ENCODE peak calls at places on chromosomes 12 and 14, in nine cellular contexts. One of them, this sample, is unnamed. For H3K27me3 and H3K4me1, the result is how much of the 10 kb centered on the place peaks cover.

GRCh38 chr12:6834873-6835272 is 5.9 kb upstream of the GNB3 start:
- DNase-seq in right lobe of liver: no peak
- DNase-seq in small intestine: no peak
- DNase-seq in body of pancreas: no peak
- DNase-seq in sigmoid colon: no peak
- DNase-seq in left ventricle myocardium inferior: no peak
- DNase-seq in CD4-positive, CD25-positive, alpha-beta regulatory T cell: no peak
- DNase-seq in neuronal stem cell: no peak
- DNase-seq in GM23338: no peak
- DNase-seq in this sample: no peak

GRCh38 chr14:89139404-89140247 is 277.4 kb downstream of the FOXN3 start:
- DNase-seq in right lobe of liver: no peak
- DNase-seq in small intestine: no peak
- DNase-seq in body of pancreas: no peak
- DNase-seq in sigmoid colon: no peak
- DNase-seq in left ventricle myocardium inferior: no peak
- DNase-seq in CD4-positive, CD25-positive, alpha-beta regulatory T cell: no peak
- DNase-seq in neuronal stem cell: no peak
- DNase-seq in GM23338: peak
- DNase-seq in this sample: no peak

GRCh38 chr14:22588419-22589095 is 467 bp downstream of the DAD1 start:
- DNase-seq in right lobe of liver: no peak
- DNase-seq in small intestine: no peak
- DNase-seq in body of pancreas: no peak
- DNase-seq in sigmoid colon: no peak
- DNase-seq in left ventricle myocardium inferior: no peak
- DNase-seq in CD4-positive, CD25-positive, alpha-beta regulatory T cell: no peak
- DNase-seq in neuronal stem cell: no peak
- DNase-seq in GM23338: no peak
- DNase-seq in this sample: no peak

GRCh38 chr12:67477682-67478265 is 170.8 kb upstream of the DYRK2 start:
- DNase-seq in right lobe of liver: no peak
- DNase-seq in small intestine: no peak
- DNase-seq in body of pancreas: no peak
- DNase-seq in sigmoid colon: no peak
- DNase-seq in left ventricle myocardium inferior: no peak
- DNase-seq in CD4-positive, CD25-positive, alpha-beta regulatory T cell: no peak
- DNase-seq in neuronal stem cell: no peak
- DNase-seq in GM23338: no peak
- DNase-seq in this sample: no peak

GRCh38 chr12:18703916-18704315 is 33.9 kb downstream of the PLCZ1 start:
- DNase-seq in right lobe of liver: no peak
- DNase-seq in small intestine: no peak
- DNase-seq in body of pancreas: no peak
- DNase-seq in sigmoid colon: no peak
- DNase-seq in left ventricle myocardium inferior: no peak
- DNase-seq in CD4-positive, CD25-positive, alpha-beta regulatory T cell: no peak
- DNase-seq in neuronal stem cell: no peak
- DNase-seq in GM23338: peak
- DNase-seq in this sample: no peak

GRCh38 chr12:57621497-57622292 is 10.5 kb downstream of the ARHGEF25 start:
- DNase-seq in right lobe of liver: no peak
- DNase-seq in small intestine: peak
- DNase-seq in body of pancreas: peak
- DNase-seq in sigmoid colon: peak
- DNase-seq in left ventricle myocardium inferior: peak
- DNase-seq in CD4-positive, CD25-positive, alpha-beta regulatory T cell: no peak
- DNase-seq in neuronal stem cell: no peak
- DNase-seq in GM23338: peak
- DNase-seq in this sample: peak

GRCh38 chr12:3446235-3446634 is 44.8 kb upstream of the PRMT8 start:
- DNase-seq in right lobe of liver: no peak
- DNase-seq in small intestine: no peak
- DNase-seq in body of pancreas: no peak
- DNase-seq in sigmoid colon: no peak
- DNase-seq in left ventricle myocardium inferior: no peak
- DNase-seq in CD4-positive, CD25-positive, alpha-beta regulatory T cell: no peak
- DNase-seq in neuronal stem cell: no peak
- DNase-seq in GM23338: no peak
- DNase-seq in this sample: no peak

GRCh38 chr12:98420403-98420800 is 95.0 kb upstream of the TMPO start:
- DNase-seq in right lobe of liver: no peak
- DNase-seq in small intestine: peak
- DNase-seq in body of pancreas: no peak
- DNase-seq in sigmoid colon: no peak
- DNase-seq in left ventricle myocardium inferior: no peak
- DNase-seq in CD4-positive, CD25-positive, alpha-beta regulatory T cell: no peak
- DNase-seq in neuronal stem cell: no peak
- DNase-seq in GM23338: no peak
- DNase-seq in this sample: no peak

GRCh38 chr14:99636487-99636886 is 8.4 kb upstream of the HHIPL1 start:
- DNase-seq in right lobe of liver: no peak
- DNase-seq in small intestine: no peak
- DNase-seq in body of pancreas: no peak
- DNase-seq in sigmoid colon: no peak
- DNase-seq in left ventricle myocardium inferior: no peak
- DNase-seq in CD4-positive, CD25-positive, alpha-beta regulatory T cell: no peak
- DNase-seq in neuronal stem cell: no peak
- DNase-seq in GM23338: no peak
- DNase-seq in this sample: no peak

GRCh38 chr12:97465012-97465345 is 2.4 kb downstream of the RMST start:
- DNase-seq in right lobe of liver: no peak
- DNase-seq in small intestine: no peak
- DNase-seq in body of pancreas: no peak
- DNase-seq in sigmoid colon: no peak
- DNase-seq in left ventricle myocardium inferior: no peak
- DNase-seq in CD4-positive, CD25-positive, alpha-beta regulatory T cell: no peak
- DNase-seq in neuronal stem cell: no peak
- DNase-seq in GM23338: peak
- DNase-seq in this sample: no peak

GRCh38 chr14:37594238-37594915 is 672 bp downstream of the FOXA1 start:
- DNase-seq in right lobe of liver: peak
- DNase-seq in small intestine: peak
- DNase-seq in body of pancreas: peak
- DNase-seq in sigmoid colon: no peak
- DNase-seq in left ventricle myocardium inferior: no peak
- DNase-seq in CD4-positive, CD25-positive, alpha-beta regulatory T cell: peak
- DNase-seq in neuronal stem cell: peak
- DNase-seq in GM23338: peak
- DNase-seq in this sample: no peak

GRCh38 chr12:44847888-44848770 is 28.0 kb downstream of the NELL2 start:
- DNase-seq in right lobe of liver: no peak
- DNase-seq in small intestine: peak
- DNase-seq in body of pancreas: no peak
- DNase-seq in sigmoid colon: no peak
- DNase-seq in left ventricle myocardium inferior: no peak
- DNase-seq in CD4-positive, CD25-positive, alpha-beta regulatory T cell: peak
- DNase-seq in neuronal stem cell: no peak
- DNase-seq in GM23338: no peak
- DNase-seq in this sample: no peak

GRCh38 chr14:44833376-44833775 is 128.4 kb downstream of the KLHL28 start:
- DNase-seq in right lobe of liver: no peak
- DNase-seq in small intestine: no peak
- DNase-seq in body of pancreas: no peak
- DNase-seq in sigmoid colon: no peak
- DNase-seq in left ventricle myocardium inferior: no peak
- DNase-seq in CD4-positive, CD25-positive, alpha-beta regulatory T cell: no peak
- DNase-seq in neuronal stem cell: no peak
- DNase-seq in GM23338: no peak
- DNase-seq in this sample: no peak

GRCh38 chr12:49091056-49091835 is 3.4 kb downstream of the DHH start:
- DNase-seq in right lobe of liver: no peak
- DNase-seq in small intestine: no peak
- DNase-seq in body of pancreas: no peak
- DNase-seq in sigmoid colon: no peak
- DNase-seq in left ventricle myocardium inferior: no peak
- DNase-seq in CD4-positive, CD25-positive, alpha-beta regulatory T cell: no peak
- DNase-seq in neuronal stem cell: no peak
- DNase-seq in GM23338: peak
- DNase-seq in this sample: no peak

GRCh38 chr14:79567306-79567705 is 644.0 kb downstream of the DIO2 start:
- DNase-seq in right lobe of liver: no peak
- DNase-seq in small intestine: no peak
- DNase-seq in body of pancreas: no peak
- DNase-seq in sigmoid colon: no peak
- DNase-seq in left ventricle myocardium inferior: no peak
- DNase-seq in CD4-positive, CD25-positive, alpha-beta regulatory T cell: no peak
- DNase-seq in neuronal stem cell: no peak
- DNase-seq in GM23338: no peak
- DNase-seq in this sample: no peak

GRCh38 chr14:22071001-22071400 is 397.4 kb upstream of the OR4E1 start:
- DNase-seq in right lobe of liver: no peak
- DNase-seq in small intestine: peak
- DNase-seq in body of pancreas: peak
- DNase-seq in sigmoid colon: no peak
- DNase-seq in left ventricle myocardium inferior: no peak
- DNase-seq in CD4-positive, CD25-positive, alpha-beta regulatory T cell: peak
- DNase-seq in neuronal stem cell: no peak
- DNase-seq in GM23338: no peak
- DNase-seq in this sample: no peak

GRCh38 chr12:14443531-14443930 is 78.0 kb downstream of the ATF7IP start:
- DNase-seq in right lobe of liver: no peak
- DNase-seq in small intestine: no peak
- DNase-seq in body of pancreas: no peak
- DNase-seq in sigmoid colon: no peak
- DNase-seq in left ventricle myocardium inferior: no peak
- DNase-seq in CD4-positive, CD25-positive, alpha-beta regulatory T cell: no peak
- DNase-seq in neuronal stem cell: no peak
- DNase-seq in GM23338: no peak
- DNase-seq in this sample: no peak

GRCh38 chr12:1933342-1933992 is 15.0 kb upstream of the CACNA2D4 start:
- DNase-seq in right lobe of liver: peak
- DNase-seq in small intestine: no peak
- DNase-seq in body of pancreas: no peak
- DNase-seq in sigmoid colon: peak
- DNase-seq in left ventricle myocardium inferior: no peak
- DNase-seq in CD4-positive, CD25-positive, alpha-beta regulatory T cell: no peak
- DNase-seq in neuronal stem cell: no peak
- DNase-seq in GM23338: no peak
- DNase-seq in this sample: no peak

GRCh38 chr14:94143239-94143638 is 13.8 kb upstream of the IFI27L2 start:
- DNase-seq in right lobe of liver: no peak
- DNase-seq in small intestine: no peak
- DNase-seq in body of pancreas: no peak
- DNase-seq in sigmoid colon: no peak
- DNase-seq in left ventricle myocardium inferior: no peak
- DNase-seq in CD4-positive, CD25-positive, alpha-beta regulatory T cell: peak
- DNase-seq in neuronal stem cell: no peak
- DNase-seq in GM23338: peak
- DNase-seq in this sample: no peak

GRCh38 chr14:55102141-55102547 is 26.9 kb upstream of the LGALS3 start:
- DNase-seq in right lobe of liver: peak
- DNase-seq in small intestine: peak
- DNase-seq in body of pancreas: peak
- DNase-seq in sigmoid colon: peak
- DNase-seq in left ventricle myocardium inferior: peak
- DNase-seq in CD4-positive, CD25-positive, alpha-beta regulatory T cell: peak
- DNase-seq in neuronal stem cell: no peak
- DNase-seq in GM23338: peak
- DNase-seq in this sample: peak

GRCh38 chr12:66596189-66596588 is 82.7 kb downstream of the GRIP1 start:
- DNase-seq in right lobe of liver: no peak
- DNase-seq in small intestine: no peak
- DNase-seq in body of pancreas: no peak
- DNase-seq in sigmoid colon: no peak
- DNase-seq in left ventricle myocardium inferior: no peak
- DNase-seq in CD4-positive, CD25-positive, alpha-beta regulatory T cell: no peak
- DNase-seq in neuronal stem cell: no peak
- DNase-seq in GM23338: no peak
- DNase-seq in this sample: no peak

GRCh38 chr12:5242440-5242839 is 189.5 kb upstream of the NTF3 start:
- DNase-seq in right lobe of liver: no peak
- DNase-seq in small intestine: no peak
- DNase-seq in body of pancreas: no peak
- DNase-seq in sigmoid colon: no peak
- DNase-seq in left ventricle myocardium inferior: no peak
- DNase-seq in CD4-positive, CD25-positive, alpha-beta regulatory T cell: no peak
- DNase-seq in neuronal stem cell: no peak
- DNase-seq in GM23338: no peak
- DNase-seq in this sample: no peak

GRCh38 chr14:22314183-22314820 is 274.7 kb downstream of the DAD1 start:
- DNase-seq in right lobe of liver: no peak
- DNase-seq in small intestine: peak
- DNase-seq in body of pancreas: peak
- DNase-seq in sigmoid colon: no peak
- DNase-seq in left ventricle myocardium inferior: no peak
- DNase-seq in CD4-positive, CD25-positive, alpha-beta regulatory T cell: peak
- DNase-seq in neuronal stem cell: peak
- DNase-seq in GM23338: peak
- DNase-seq in this sample: no peak

GRCh38 chr12:119299130-119299529 is 35.4 kb upstream of the CCDC60 start:
- DNase-seq in right lobe of liver: no peak
- DNase-seq in small intestine: no peak
- DNase-seq in body of pancreas: no peak
- DNase-seq in sigmoid colon: no peak
- DNase-seq in left ventricle myocardium inferior: no peak
- DNase-seq in CD4-positive, CD25-positive, alpha-beta regulatory T cell: no peak
- DNase-seq in neuronal stem cell: no peak
- DNase-seq in GM23338: no peak
- DNase-seq in this sample: no peak
- H3K27me3 ChIP-seq in right lobe of liver: under half
- H3K27me3 ChIP-seq in small intestine: under half
- H3K27me3 ChIP-seq in body of pancreas: under half
- H3K27me3 ChIP-seq in sigmoid colon: under half
- H3K27me3 ChIP-seq in left ventricle myocardium inferior: under half
- H3K27me3 ChIP-seq in CD4-positive, CD25-positive, alpha-beta regulatory T cell: under half
- H3K27me3 ChIP-seq in neuronal stem cell: under half
- H3K27me3 ChIP-seq in GM23338: under half
- H3K27me3 ChIP-seq in this sample: under half

GRCh38 chr12:76445469-76445868 is 97.3 kb upstream of the BBS10 start:
- DNase-seq in right lobe of liver: no peak
- DNase-seq in small intestine: no peak
- DNase-seq in body of pancreas: no peak
- DNase-seq in sigmoid colon: no peak
- DNase-seq in left ventricle myocardium inferior: no peak
- DNase-seq in CD4-positive, CD25-positive, alpha-beta regulatory T cell: no peak
- DNase-seq in neuronal stem cell: no peak
- DNase-seq in GM23338: no peak
- DNase-seq in this sample: no peak
- H3K4me1 ChIP-seq in right lobe of liver: under half
- H3K4me1 ChIP-seq in small intestine: under half
- H3K4me1 ChIP-seq in body of pancreas: under half
- H3K4me1 ChIP-seq in sigmoid colon: under half
- H3K4me1 ChIP-seq in left ventricle myocardium inferior: under half
- H3K4me1 ChIP-seq in CD4-positive, CD25-positive, alpha-beta regulatory T cell: under half
- H3K4me1 ChIP-seq in neuronal stem cell: under half
- H3K4me1 ChIP-seq in GM23338: under half
- H3K4me1 ChIP-seq in this sample: under half

GRCh38 chr12:15787801-15788200 is 1.4 kb downstream of the EPS8 start:
- DNase-seq in right lobe of liver: no peak
- DNase-seq in small intestine: peak
- DNase-seq in body of pancreas: no peak
- DNase-seq in sigmoid colon: no peak
- DNase-seq in left ventricle myocardium inferior: no peak
- DNase-seq in CD4-positive, CD25-positive, alpha-beta regulatory T cell: no peak
- DNase-seq in neuronal stem cell: no peak
- DNase-seq in GM23338: no peak
- DNase-seq in this sample: no peak
- H3K27me3 ChIP-seq in right lobe of liver: under half
- H3K27me3 ChIP-seq in small intestine: under half
- H3K27me3 ChIP-seq in body of pancreas: under half
- H3K27me3 ChIP-seq in sigmoid colon: under half
- H3K27me3 ChIP-seq in left ventricle myocardium inferior: under half
- H3K27me3 ChIP-seq in CD4-positive, CD25-positive, alpha-beta regulatory T cell: half or more
- H3K27me3 ChIP-seq in neuronal stem cell: under half
- H3K27me3 ChIP-seq in GM23338: half or more
- H3K27me3 ChIP-seq in this sample: under half

GRCh38 chr14:21024668-21025373 is at the start of gene NDRG2:
- DNase-seq in right lobe of liver: peak
- DNase-seq in small intestine: peak
- DNase-seq in body of pancreas: peak
- DNase-seq in sigmoid colon: peak
- DNase-seq in left ventricle myocardium inferior: peak
- DNase-seq in CD4-positive, CD25-positive, alpha-beta regulatory T cell: peak
- DNase-seq in neuronal stem cell: peak
- DNase-seq in GM23338: peak
- DNase-seq in this sample: peak
- H3K4me1 ChIP-seq in right lobe of liver: under half
- H3K4me1 ChIP-seq in small intestine: under half
- H3K4me1 ChIP-seq in body of pancreas: under half
- H3K4me1 ChIP-seq in sigmoid colon: under half
- H3K4me1 ChIP-seq in left ventricle myocardium inferior: half or more
- H3K4me1 ChIP-seq in CD4-positive, CD25-positive, alpha-beta regulatory T cell: under half
- H3K4me1 ChIP-seq in neuronal stem cell: under half
- H3K4me1 ChIP-seq in GM23338: under half
- H3K4me1 ChIP-seq in this sample: half or more

This sample was measured in psoas muscle.